ENCODE peak calls at places on chromosomes 3 and 15, in eight cellular contexts. E is natural killer cell; L is heart right ventricle; H is mucosa of descending colon; M is left lung; K is activated naive CD8-positive, alpha-beta T cell treated with anti-CD3 and anti-CD28 coated beads, Interleukin-2, amount 10 ng/mL, durations not matched to agents 7 days and 5 days; D is CD4-positive, alpha-beta T cell; J is HCT116. F is an unnamed sample.

GRCh38 chr3:96814581-96815567 is at the start of gene EPHA6:
- ATAC-seq in E (no peak), L (peak), H (no peak), M (no peak), K (no peak), D (no peak), J (no peak), F (no peak)

GRCh38 chr3:15433531-15433930 is 6.1 kb downstream of the EAF1 start:
- ATAC-seq in E (no peak), L (no peak), H (no peak), M (no peak), K (no peak), D (no peak), J (no peak), F (no peak)

GRCh38 chr15:26212109-26212508 is 349.0 kb upstream of the ATP10A start:
- ATAC-seq in E (no peak), L (no peak), H (no peak), M (no peak), K (no peak), D (no peak), J (no peak), F (no peak)

GRCh38 chr3:115836944-115837343 is 213.6 kb downstream of the GAP43 start:
- ATAC-seq in E (no peak), L (no peak), H (no peak), M (peak), K (no peak), D (no peak), J (peak), F (no peak)

GRCh38 chr3:177335728-177336127 is 138.4 kb upstream of the TBL1XR1 start:
- ATAC-seq in E (no peak), L (peak), H (peak), M (peak), K (no peak), D (no peak), J (no peak), F (no peak)

GRCh38 chr15:71601038-71601869 is 209.1 kb upstream of the NR2E3 start:
- ATAC-seq in E (no peak), L (no peak), H (peak), M (no peak), K (no peak), D (no peak), J (no peak), F (no peak)

GRCh38 chr3:152445227-152445626 is 176.5 kb downstream of the MBNL1 start:
- ATAC-seq in E (no peak), L (no peak), H (no peak), M (peak), K (no peak), D (peak), J (no peak), F (no peak)

GRCh38 chr3:51340311-51340829 is 44.7 kb upstream of the MANF start:
- ATAC-seq in E (no peak), L (peak), H (peak), M (peak), K (no peak), D (no peak), J (peak), F (no peak)

GRCh38 chr3:108345492-108346205 is 49.3 kb downstream of the HHLA2 start:
- ATAC-seq in E (no peak), L (no peak), H (peak), M (no peak), K (no peak), D (no peak), J (no peak), F (peak)

GRCh38 chr15:63188247-63188936 is 1.0 kb upstream of the RAB8B start:
- ATAC-seq in E (no peak), L (no peak), H (no peak), M (no peak), K (no peak), D (no peak), J (no peak), F (peak)

GRCh38 chr3:181725830-181726229 is 14.1 kb downstream of the SOX2 start:
- ATAC-seq in E (no peak), L (no peak), H (no peak), M (no peak), K (no peak), D (no peak), J (no peak), F (no peak)

GRCh38 chr15:57224664-57225063 is 151.6 kb upstream of the CGNL1 start:
- ATAC-seq in E (no peak), L (no peak), H (no peak), M (no peak), K (no peak), D (no peak), J (no peak), F (no peak)

GRCh38 chr15:88246081-88246480 is 10.5 kb downstream of the NTRK3 start:
- ATAC-seq in E (no peak), L (no peak), H (no peak), M (no peak), K (no peak), D (no peak), J (no peak), F (no peak)

GRCh38 chr15:70375006-70375409 is 277.3 kb upstream of the TLE3 start:
- ATAC-seq in E (no peak), L (no peak), H (no peak), M (no peak), K (no peak), D (no peak), J (peak), F (no peak)

GRCh38 chr3:190538288-190538687 is 24.4 kb downstream of the IL1RAP start:
- ATAC-seq in E (no peak), L (no peak), H (no peak), M (no peak), K (no peak), D (no peak), J (no peak), F (no peak)

GRCh38 chr15:75577401-75578205 is 1.5 kb downstream of the PTPN9 start:
- ATAC-seq in E (no peak), L (no peak), H (peak), M (peak), K (no peak), D (no peak), J (no peak), F (no peak)

GRCh38 chr3:25603703-25604102 is 61.0 kb downstream of the TOP2B start:
- ATAC-seq in E (peak), L (peak), H (peak), M (peak), K (no peak), D (no peak), J (peak), F (no peak)

GRCh38 chr3:13032206-13032605 is 41.0 kb downstream of the IQSEC1 start:
- ATAC-seq in E (no peak), L (no peak), H (no peak), M (no peak), K (no peak), D (no peak), J (no peak), F (no peak)

GRCh38 chr3:62154457-62155148 is 218.7 kb downstream of the FEZF2 start:
- ATAC-seq in E (no peak), L (peak), H (no peak), M (no peak), K (no peak), D (no peak), J (no peak), F (no peak)

GRCh38 chr3:154956815-154957214 is 123.3 kb upstream of the MME start:
- ATAC-seq in E (no peak), L (no peak), H (no peak), M (no peak), K (no peak), D (no peak), J (no peak), F (no peak)

GRCh38 chr3:132090921-132091320 is 56.1 kb upstream of the CPNE4 start:
- ATAC-seq in E (no peak), L (no peak), H (no peak), M (no peak), K (no peak), D (no peak), J (no peak), F (no peak)

GRCh38 chr3:113148307-113148703 is 63.1 kb upstream of the BOC start:
- ATAC-seq in E (no peak), L (peak), H (peak), M (peak), K (no peak), D (no peak), J (no peak), F (no peak)

GRCh38 chr3:59512066-59512465 is 462.2 kb upstream of the CFAP20DC start:
- ATAC-seq in E (no peak), L (no peak), H (no peak), M (no peak), K (no peak), D (no peak), J (no peak), F (no peak)

GRCh38 chr3:152281032-152281713 is 12.4 kb downstream of the MBNL1 start:
- ATAC-seq in E (peak), L (no peak), H (peak), M (no peak), K (no peak), D (no peak), J (no peak), F (no peak)

GRCh38 chr3:152458725-152459515 is 190.2 kb downstream of the MBNL1 start:
- ATAC-seq in E (no peak), L (no peak), H (no peak), M (no peak), K (no peak), D (no peak), J (no peak), F (no peak)

GRCh38 chr3:123749716-123750115 is 134.4 kb downstream of the MYLK start:
- ATAC-seq in E (no peak), L (no peak), H (peak), M (peak), K (no peak), D (no peak), J (no peak), F (no peak)

GRCh38 chr3:189122120-189122519 is 49.7 kb upstream of the TPRG1 start:
- ATAC-seq in E (no peak), L (no peak), H (no peak), M (no peak), K (no peak), D (no peak), J (no peak), F (no peak)

GRCh38 chr3:10873415-10873814 is 57.4 kb downstream of the SLC6A11 start:
- ATAC-seq in E (no peak), L (no peak), H (no peak), M (no peak), K (no peak), D (no peak), J (no peak), F (no peak)

GRCh38 chr15:86439614-86440013 is 359.9 kb downstream of the AGBL1 start:
- ATAC-seq in E (no peak), L (no peak), H (no peak), M (no peak), K (no peak), D (no peak), J (no peak), F (no peak)

GRCh38 chr3:39275052-39275451 is 4.8 kb downstream of the CX3CR1 start:
- ATAC-seq in E (no peak), L (no peak), H (no peak), M (no peak), K (no peak), D (no peak), J (no peak), F (no peak)

GRCh38 chr3:23002846-23003800 is 200.0 kb upstream of the UBE2E2 start:
- ATAC-seq in E (no peak), L (peak), H (peak), M (peak), K (no peak), D (no peak), J (no peak), F (no peak)

GRCh38 chr15:62972814-62973213 is 69.7 kb upstream of the TPM1 start:
- ATAC-seq in E (no peak), L (no peak), H (no peak), M (no peak), K (no peak), D (no peak), J (no peak), F (no peak)

GRCh38 chr3:72907851-72908620 is 20.2 kb downstream of the GXYLT2 start:
- ATAC-seq in E (no peak), L (peak), H (peak), M (peak), K (no peak), D (no peak), J (no peak), F (no peak)

GRCh38 chr3:30084971-30085403 is 521.4 kb upstream of the TGFBR2 start:
- ATAC-seq in E (no peak), L (no peak), H (no peak), M (no peak), K (no peak), D (no peak), J (no peak), F (no peak)

F was measured in stimulated activated memory B cell treated with anti-CD40 and anti-IgM and Interleukin-4, amounts not matched to agents 10 μg/mL and 1 μg/mL and 100 μg/mL, for 72 hours.